ENCODE peak calls at places on chromosomes 4 and X, in seven cellular contexts. One of them, this sample, is unnamed.

GRCh38 chr4:20043992-20044391 is 207.7 kb upstream of the SLIT2 start:
- DNase-seq in CD8-positive, alpha-beta T cell: no peak
- DNase-seq in tibial artery: no peak
- DNase-seq in coronary artery: no peak
- DNase-seq in heart right ventricle: no peak
- DNase-seq in WTC11: no peak
- DNase-seq in cardiac fibroblast: no peak
- DNase-seq in this sample: no peak

GRCh38 chr4:107037188-107037587 is 1.1 kb upstream of the DKK2 start:
- DNase-seq in CD8-positive, alpha-beta T cell: no peak
- DNase-seq in tibial artery: peak; percentile 63
- DNase-seq in coronary artery: no peak
- DNase-seq in heart right ventricle: no peak
- DNase-seq in WTC11: peak; percentile 70
- DNase-seq in cardiac fibroblast: peak; percentile 40
- DNase-seq in this sample: peak; percentile 48

GRCh38 chr4:142307857-142308256 is 538.2 kb downstream of the INPP4B start:
- DNase-seq in CD8-positive, alpha-beta T cell: no peak
- DNase-seq in tibial artery: no peak
- DNase-seq in coronary artery: no peak
- DNase-seq in heart right ventricle: no peak
- DNase-seq in WTC11: no peak
- DNase-seq in cardiac fibroblast: no peak
- DNase-seq in this sample: no peak

GRCh38 chrX:54675762-54676161 is 122.3 kb downstream of the ITIH6 start:
- DNase-seq in CD8-positive, alpha-beta T cell: no peak
- DNase-seq in tibial artery: no peak
- DNase-seq in coronary artery: no peak
- DNase-seq in heart right ventricle: no peak
- DNase-seq in WTC11: no peak
- DNase-seq in cardiac fibroblast: no peak
- DNase-seq in this sample: no peak

GRCh38 chrX:136250191-136251041 is 784 bp downstream of the MAP7D3 start:
- DNase-seq in CD8-positive, alpha-beta T cell: peak; percentile 11
- DNase-seq in tibial artery: no peak
- DNase-seq in coronary artery: no peak
- DNase-seq in heart right ventricle: no peak
- DNase-seq in WTC11: no peak
- DNase-seq in cardiac fibroblast: peak; percentile 37
- DNase-seq in this sample: no peak

GRCh38 chr4:14100349-14100748 is 472.8 kb upstream of the BOD1L1 start:
- DNase-seq in CD8-positive, alpha-beta T cell: no peak
- DNase-seq in tibial artery: no peak
- DNase-seq in coronary artery: no peak
- DNase-seq in heart right ventricle: no peak
- DNase-seq in WTC11: no peak
- DNase-seq in cardiac fibroblast: no peak
- DNase-seq in this sample: no peak

GRCh38 chrX:150032742-150033141 is 94.5 kb upstream of the EOLA2 start:
- DNase-seq in CD8-positive, alpha-beta T cell: no peak
- DNase-seq in tibial artery: no peak
- DNase-seq in coronary artery: no peak
- DNase-seq in heart right ventricle: no peak
- DNase-seq in WTC11: no peak
- DNase-seq in cardiac fibroblast: peak; percentile 65
- DNase-seq in this sample: peak; percentile 82

GRCh38 chr4:88722276-88722780 is 24.7 kb upstream of the NAP1L5 start:
- DNase-seq in CD8-positive, alpha-beta T cell: no peak
- DNase-seq in tibial artery: no peak
- DNase-seq in coronary artery: no peak
- DNase-seq in heart right ventricle: peak; percentile 40
- DNase-seq in WTC11: no peak
- DNase-seq in cardiac fibroblast: no peak
- DNase-seq in this sample: no peak

GRCh38 chr4:179595671-179596410 is 2153.6 kb upstream of the AGA start:
- DNase-seq in CD8-positive, alpha-beta T cell: no peak
- DNase-seq in tibial artery: no peak
- DNase-seq in coronary artery: no peak
- DNase-seq in heart right ventricle: no peak
- DNase-seq in WTC11: no peak
- DNase-seq in cardiac fibroblast: peak; percentile 12
- DNase-seq in this sample: peak; percentile 66

GRCh38 chr4:173443121-173443520 is 44.2 kb upstream of the SCRG1 start:
- DNase-seq in CD8-positive, alpha-beta T cell: no peak
- DNase-seq in tibial artery: no peak
- DNase-seq in coronary artery: no peak
- DNase-seq in heart right ventricle: no peak
- DNase-seq in WTC11: no peak
- DNase-seq in cardiac fibroblast: no peak
- DNase-seq in this sample: no peak

GRCh38 chr4:55509272-55509671 is 37.4 kb downstream of the CLOCK start:
- DNase-seq in CD8-positive, alpha-beta T cell: no peak
- DNase-seq in tibial artery: no peak
- DNase-seq in coronary artery: no peak
- DNase-seq in heart right ventricle: no peak
- DNase-seq in WTC11: no peak
- DNase-seq in cardiac fibroblast: no peak
- DNase-seq in this sample: no peak

GRCh38 chr4:10204401-10205058 is 87.9 kb upstream of the WDR1 start:
- DNase-seq in CD8-positive, alpha-beta T cell: no peak
- DNase-seq in tibial artery: no peak
- DNase-seq in coronary artery: no peak
- DNase-seq in heart right ventricle: peak; percentile 10
- DNase-seq in WTC11: no peak
- DNase-seq in cardiac fibroblast: peak; percentile 74
- DNase-seq in this sample: no peak

GRCh38 chr4:42302348-42302747 is 94.9 kb upstream of the SHISA3 start:
- DNase-seq in CD8-positive, alpha-beta T cell: no peak
- DNase-seq in tibial artery: no peak
- DNase-seq in coronary artery: no peak
- DNase-seq in heart right ventricle: no peak
- DNase-seq in WTC11: peak; percentile 71
- DNase-seq in cardiac fibroblast: peak; percentile 31
- DNase-seq in this sample: peak; percentile 69

GRCh38 chr4:157837071-157837470 is 335.8 kb downstream of the GASK1B start:
- DNase-seq in CD8-positive, alpha-beta T cell: no peak
- DNase-seq in tibial artery: no peak
- DNase-seq in coronary artery: no peak
- DNase-seq in heart right ventricle: no peak
- DNase-seq in WTC11: no peak
- DNase-seq in cardiac fibroblast: no peak
- DNase-seq in this sample: no peak

GRCh38 chrX:11558972-11559371 is 106.7 kb downstream of the ARHGAP6 start:
- DNase-seq in CD8-positive, alpha-beta T cell: peak; percentile 36
- DNase-seq in tibial artery: no peak
- DNase-seq in coronary artery: no peak
- DNase-seq in heart right ventricle: no peak
- DNase-seq in WTC11: peak; percentile 39
- DNase-seq in cardiac fibroblast: peak; percentile 27
- DNase-seq in this sample: peak; percentile 46

GRCh38 chrX:41322821-41323603 is 10.9 kb upstream of the DDX3X start:
- DNase-seq in CD8-positive, alpha-beta T cell: no peak
- DNase-seq in tibial artery: no peak
- DNase-seq in coronary artery: no peak
- DNase-seq in heart right ventricle: no peak
- DNase-seq in WTC11: no peak
- DNase-seq in cardiac fibroblast: no peak
- DNase-seq in this sample: no peak

GRCh38 chrX:129961180-129962083 is 21.0 kb upstream of the BCORL1 start:
- DNase-seq in CD8-positive, alpha-beta T cell: peak; percentile 56
- DNase-seq in tibial artery: no peak
- DNase-seq in coronary artery: no peak
- DNase-seq in heart right ventricle: peak; percentile 23
- DNase-seq in WTC11: peak; percentile 72
- DNase-seq in cardiac fibroblast: no peak
- DNase-seq in this sample: peak; percentile 58

GRCh38 chr4:140308366-140309123 is 64.9 kb upstream of the SCOC start:
- DNase-seq in CD8-positive, alpha-beta T cell: no peak
- DNase-seq in tibial artery: peak; percentile 94
- DNase-seq in coronary artery: peak; percentile 82
- DNase-seq in heart right ventricle: peak; percentile 75
- DNase-seq in WTC11: no peak
- DNase-seq in cardiac fibroblast: peak; percentile 95
- DNase-seq in this sample: peak; percentile 91

GRCh38 chr4:45172636-45173035 is 446.3 kb upstream of the GNPDA2 start:
- DNase-seq in CD8-positive, alpha-beta T cell: no peak
- DNase-seq in tibial artery: no peak
- DNase-seq in coronary artery: no peak
- DNase-seq in heart right ventricle: no peak
- DNase-seq in WTC11: peak; percentile 22
- DNase-seq in cardiac fibroblast: no peak
- DNase-seq in this sample: no peak

GRCh38 chrX:118823263-118824172 is at the start of gene ZCCHC12:
- DNase-seq in CD8-positive, alpha-beta T cell: peak; percentile 63
- DNase-seq in tibial artery: no peak
- DNase-seq in coronary artery: no peak
- DNase-seq in heart right ventricle: peak; percentile 4
- DNase-seq in WTC11: peak; percentile 81
- DNase-seq in cardiac fibroblast: peak; percentile 33
- DNase-seq in this sample: no peak

GRCh38 chrX:149314031-149314430 is 191.1 kb downstream of the IDS start:
- DNase-seq in CD8-positive, alpha-beta T cell: no peak
- DNase-seq in tibial artery: no peak
- DNase-seq in coronary artery: no peak
- DNase-seq in heart right ventricle: no peak
- DNase-seq in WTC11: no peak
- DNase-seq in cardiac fibroblast: peak; percentile 81
- DNase-seq in this sample: peak; percentile 67

GRCh38 chrX:107686026-107686425 is 57.7 kb downstream of the PRPS1 start:
- DNase-seq in CD8-positive, alpha-beta T cell: no peak
- DNase-seq in tibial artery: no peak
- DNase-seq in coronary artery: no peak
- DNase-seq in heart right ventricle: no peak
- DNase-seq in WTC11: no peak
- DNase-seq in cardiac fibroblast: no peak
- DNase-seq in this sample: no peak

GRCh38 chr4:176277162-176277904 is 8.3 kb upstream of the ASB5 start:
- DNase-seq in CD8-positive, alpha-beta T cell: no peak
- DNase-seq in tibial artery: peak; percentile 77
- DNase-seq in coronary artery: no peak
- DNase-seq in heart right ventricle: peak; percentile 51
- DNase-seq in WTC11: peak; percentile 65
- DNase-seq in cardiac fibroblast: peak; percentile 78
- DNase-seq in this sample: peak; percentile 69
- TF ChIP-seq CTCF in CD8-positive, alpha-beta T cell: peak; percentile 33
- TF ChIP-seq CTCF in tibial artery: peak; percentile 49
- TF ChIP-seq CTCF in coronary artery: peak; percentile 17
- TF ChIP-seq CTCF in heart right ventricle: peak; percentile 13
- TF ChIP-seq CTCF in WTC11: no peak
- TF ChIP-seq CTCF in cardiac fibroblast: peak; percentile 74
- TF ChIP-seq CTCF in this sample: peak; percentile 59

GRCh38 chr4:23882976-23883531 is 6.8 kb downstream of the PPARGC1A start:
- DNase-seq in CD8-positive, alpha-beta T cell: no peak
- DNase-seq in tibial artery: no peak
- DNase-seq in coronary artery: no peak
- DNase-seq in heart right ventricle: no peak
- DNase-seq in WTC11: no peak
- DNase-seq in cardiac fibroblast: no peak
- DNase-seq in this sample: peak; percentile 49

GRCh38 chr4:23884261-23884660 is 5.6 kb downstream of the PPARGC1A start:
- DNase-seq in CD8-positive, alpha-beta T cell: no peak
- DNase-seq in tibial artery: no peak
- DNase-seq in coronary artery: no peak
- DNase-seq in heart right ventricle: no peak
- DNase-seq in WTC11: no peak
- DNase-seq in cardiac fibroblast: peak; percentile 5
- DNase-seq in this sample: peak; percentile 38

GRCh38 chr4:23878912-23879732 is 10.7 kb downstream of the PPARGC1A start:
- DNase-seq in CD8-positive, alpha-beta T cell: no peak
- DNase-seq in tibial artery: no peak
- DNase-seq in coronary artery: no peak
- DNase-seq in heart right ventricle: no peak
- DNase-seq in WTC11: no peak
- DNase-seq in cardiac fibroblast: no peak
- DNase-seq in this sample: no peak

GRCh38 chr4:23881052-23881501 is 8.8 kb downstream of the PPARGC1A start:
- DNase-seq in CD8-positive, alpha-beta T cell: no peak
- DNase-seq in tibial artery: no peak
- DNase-seq in coronary artery: no peak
- DNase-seq in heart right ventricle: no peak
- DNase-seq in WTC11: no peak
- DNase-seq in cardiac fibroblast: no peak
- DNase-seq in this sample: peak; percentile 82

GRCh38 chr4:23881674-23882337 is 8.0 kb downstream of the PPARGC1A start:
- DNase-seq in CD8-positive, alpha-beta T cell: no peak
- DNase-seq in tibial artery: no peak
- DNase-seq in coronary artery: no peak
- DNase-seq in heart right ventricle: no peak
- DNase-seq in WTC11: no peak
- DNase-seq in cardiac fibroblast: no peak
- DNase-seq in this sample: no peak
- TF ChIP-seq CTCF in CD8-positive, alpha-beta T cell: no peak
- TF ChIP-seq CTCF in tibial artery: no peak
- TF ChIP-seq CTCF in coronary artery: no peak
- TF ChIP-seq CTCF in heart right ventricle: no peak
- TF ChIP-seq CTCF in WTC11: no peak
- TF ChIP-seq CTCF in cardiac fibroblast: no peak
- TF ChIP-seq CTCF in this sample: no peak

GRCh38 chrX:96372313-96373046 is 312.2 kb upstream of the DIAPH2 start:
- DNase-seq in CD8-positive, alpha-beta T cell: no peak
- DNase-seq in tibial artery: no peak
- DNase-seq in coronary artery: no peak
- DNase-seq in heart right ventricle: no peak
- DNase-seq in WTC11: no peak
- DNase-seq in cardiac fibroblast: peak; percentile 74
- DNase-seq in this sample: peak; percentile 64

GRCh38 chrX:96373047-96373355 is 311.6 kb upstream of the DIAPH2 start:
- DNase-seq in CD8-positive, alpha-beta T cell: no peak
- DNase-seq in tibial artery: no peak
- DNase-seq in coronary artery: no peak
- DNase-seq in heart right ventricle: no peak
- DNase-seq in WTC11: no peak
- DNase-seq in cardiac fibroblast: no peak
- DNase-seq in this sample: no peak
- TF ChIP-seq CTCF in CD8-positive, alpha-beta T cell: no peak
- TF ChIP-seq CTCF in tibial artery: no peak
- TF ChIP-seq CTCF in coronary artery: no peak
- TF ChIP-seq CTCF in heart right ventricle: no peak
- TF ChIP-seq CTCF in WTC11: no peak
- TF ChIP-seq CTCF in cardiac fibroblast: no peak
- TF ChIP-seq CTCF in this sample: no peak

DNA sequence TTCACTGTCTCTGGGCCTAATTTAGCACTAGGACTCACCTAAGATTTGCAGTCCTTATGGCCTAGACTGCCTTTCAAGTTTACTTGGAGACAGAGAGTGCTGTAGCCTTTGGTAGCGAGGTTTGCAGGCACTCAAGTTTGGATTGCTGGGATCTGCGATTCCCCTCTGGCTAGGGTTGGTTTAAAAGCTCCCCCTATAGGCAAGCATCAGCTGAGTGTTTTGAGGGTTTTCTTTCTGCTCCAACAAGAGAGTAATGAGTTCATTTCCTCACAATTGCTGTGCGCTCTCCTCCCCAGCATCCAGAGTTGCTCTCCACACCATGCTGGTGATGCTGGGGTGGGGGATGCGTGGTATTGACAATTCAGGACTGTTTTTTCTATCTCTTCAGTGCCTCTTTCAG is 206.9 kb downstream of the GLUD2 start:
- DNase-seq in CD8-positive, alpha-beta T cell: no peak
- DNase-seq in tibial artery: no peak
- DNase-seq in coronary artery: no peak
- DNase-seq in heart right ventricle: no peak
- DNase-seq in WTC11: no peak
- DNase-seq in cardiac fibroblast: no peak
- DNase-seq in this sample: peak; percentile 17
- TF ChIP-seq CTCF in CD8-positive, alpha-beta T cell: no peak
- TF ChIP-seq CTCF in tibial artery: no peak
- TF ChIP-seq CTCF in coronary artery: no peak
- TF ChIP-seq CTCF in heart right ventricle: no peak
- TF ChIP-seq CTCF in WTC11: no peak
- TF ChIP-seq CTCF in cardiac fibroblast: peak; percentile 4
- TF ChIP-seq CTCF in this sample: no peak

GRCh38 chr4:137390141-137390540 is 142.2 kb downstream of the PCDH18 start:
- DNase-seq in CD8-positive, alpha-beta T cell: no peak
- DNase-seq in tibial artery: no peak
- DNase-seq in coronary artery: no peak
- DNase-seq in heart right ventricle: no peak
- DNase-seq in WTC11: no peak
- DNase-seq in cardiac fibroblast: peak; percentile 68
- DNase-seq in this sample: peak; percentile 43
- TF ChIP-seq CTCF in CD8-positive, alpha-beta T cell: no peak
- TF ChIP-seq CTCF in tibial artery: no peak
- TF ChIP-seq CTCF in coronary artery: no peak
- TF ChIP-seq CTCF in heart right ventricle: no peak
- TF ChIP-seq CTCF in WTC11: no peak
- TF ChIP-seq CTCF in cardiac fibroblast: no peak
- TF ChIP-seq CTCF in this sample: no peak